ENCODE peak calls at places on chromosomes 1 and 21, in seven cellular contexts. K is heart left ventricle, J is NT2/D1, Y is ovary, O is heart right ventricle, T is aorta, W is IMR-90. H is an unnamed sample.

GRCh38 chr1:101295212-101295611 is 58.4 kb downstream of the S1PR1 start:
- DNase-seq in K (no peak), J (no peak), Y (no peak), O (no peak), T (no peak), W (no peak), H (no peak)

GRCh38 chr1:193392686-193393085 is 206.3 kb upstream of the B3GALT2 start:
- DNase-seq in K (no peak), J (no peak), Y (no peak), O (no peak), T (no peak), W (no peak), H (no peak)

GRCh38 chr1:86441581-86441980 is 17.6 kb downstream of the CLCA2 start:
- DNase-seq in K (no peak), J (no peak), Y (no peak), O (no peak), T (no peak), W (no peak), H (no peak)

GRCh38 chr1:2845874-2846273 is 44.4 kb upstream of the TTC34 start:
- DNase-seq in K (no peak), J (no peak), Y (no peak), O (no peak), T (no peak), W (no peak), H (no peak)

GRCh38 chr1:196608401-196609113 is at the start of gene KCNT2:
- DNase-seq in K (peak; percentile 55), J (peak; percentile 97), Y (peak; percentile 80), O (peak; percentile 64), T (peak; percentile 86), W (peak; percentile 29), H (no peak)

GRCh38 chr1:112146201-112146715 is 156.8 kb upstream of the KCND3 start:
- DNase-seq in K (no peak), J (no peak), Y (no peak), O (no peak), T (no peak), W (no peak), H (no peak)

GRCh38 chr1:116676291-116676690 is 8.8 kb upstream of the IGSF3 start:
- DNase-seq in K (no peak), J (no peak), Y (no peak), O (no peak), T (no peak), W (no peak), H (no peak)

GRCh38 chr1:166969074-166969677 is 6.2 kb downstream of the ILDR2 start:
- DNase-seq in K (no peak), J (no peak), Y (no peak), O (no peak), T (no peak), W (no peak), H (no peak)

GRCh38 chr1:174052621-174053020 is 30.5 kb upstream of the RC3H1 start:
- DNase-seq in K (no peak), J (no peak), Y (no peak), O (no peak), T (no peak), W (peak; percentile 26), H (no peak)

GRCh38 chr1:11653616-11654570 is at the start of gene FBXO2:
- DNase-seq in K (no peak), J (no peak), Y (no peak), O (peak; percentile 54), T (peak; percentile 83), W (no peak), H (no peak)

GRCh38 chr21:45270306-45270821 is 17.3 kb downstream of the POFUT2 start:
- DNase-seq in K (no peak), J (no peak), Y (no peak), O (no peak), T (peak; percentile 73), W (no peak), H (no peak)

GRCh38 chr1:94027735-94028515 is 93.0 kb downstream of the ABCA4 start:
- DNase-seq in K (no peak), J (no peak), Y (no peak), O (no peak), T (no peak), W (no peak), H (no peak)

GRCh38 chr1:208101661-208102431 is 142.3 kb downstream of the PLXNA2 start:
- DNase-seq in K (peak; percentile 47), J (no peak), Y (peak; percentile 91), O (peak; percentile 39), T (no peak), W (peak; percentile 36), H (no peak)

GRCh38 chr1:9321480-9321849 is 28.8 kb downstream of the SPSB1 start:
- DNase-seq in K (no peak), J (no peak), Y (no peak), O (no peak), T (no peak), W (peak; percentile 91), H (no peak)

GRCh38 chr1:206803221-206803730 is 31.0 kb upstream of the IL10 start:
- DNase-seq in K (no peak), J (no peak), Y (no peak), O (no peak), T (no peak), W (no peak), H (no peak)

GRCh38 chr1:94865369-94865768 is 45.2 kb downstream of the SLC44A3 start:
- DNase-seq in K (no peak), J (no peak), Y (no peak), O (no peak), T (no peak), W (peak; percentile 65), H (peak; percentile 81)

GRCh38 chr1:15287035-15287434 is 40.0 kb downstream of the FHAD1 start:
- DNase-seq in K (no peak), J (no peak), Y (no peak), O (no peak), T (no peak), W (no peak), H (no peak)

GRCh38 chr1:10776206-10776905 is 20.1 kb downstream of the CASZ1 start:
- DNase-seq in K (no peak), J (no peak), Y (no peak), O (no peak), T (peak; percentile 16), W (no peak), H (no peak)

GRCh38 chr1:171984262-171984661 is 143.0 kb downstream of the DNM3 start:
- DNase-seq in K (peak; percentile 18), J (no peak), Y (peak; percentile 8), O (peak; percentile 30), T (no peak), W (no peak), H (no peak)

GRCh38 chr1:32249831-32250525 is 1.1 kb upstream of the LCK start:
- DNase-seq in K (peak; percentile 83), J (no peak), Y (peak; percentile 34), O (peak; percentile 35), T (no peak), W (peak; percentile 46), H (no peak)

GRCh38 chr1:224182057-224182865 is 779 bp upstream of the DEGS1 start:
- DNase-seq in K (no peak), J (no peak), Y (no peak), O (no peak), T (no peak), W (no peak), H (no peak)

GRCh38 chr21:26966978-26967913 is at the start of gene ADAMTS5:
- DNase-seq in K (peak; percentile 50), J (no peak), Y (peak; percentile 72), O (peak; percentile 55), T (peak; percentile 87), W (peak; percentile 69), H (peak; percentile 22)

GRCh38 chr21:38992737-38993136 is 187.0 kb downstream of the ETS2 start:
- DNase-seq in K (no peak), J (no peak), Y (no peak), O (no peak), T (no peak), W (no peak), H (no peak)

GRCh38 chr1:15064217-15064929 is 89.2 kb upstream of the TMEM51 start:
- DNase-seq in K (no peak), J (no peak), Y (no peak), O (no peak), T (no peak), W (no peak), H (no peak)

GRCh38 chr1:94063379-94063778 is 57.6 kb downstream of the ABCA4 start:
- DNase-seq in K (peak; percentile 76), J (no peak), Y (peak; percentile 89), O (peak; percentile 40), T (no peak), W (peak; percentile 67), H (peak; percentile 36)

GRCh38 chr1:9843576-9843945 is 19.8 kb upstream of the CLSTN1 start:
- DNase-seq in K (no peak), J (no peak), Y (no peak), O (no peak), T (no peak), W (no peak), H (no peak)

GRCh38 chr1:87472716-87473115 is 144.0 kb downstream of the LMO4 start:
- DNase-seq in K (no peak), J (no peak), Y (no peak), O (no peak), T (no peak), W (no peak), H (no peak)

GRCh38 chr1:4495809-4496208 is 158.6 kb upstream of the AJAP1 start:
- DNase-seq in K (no peak), J (no peak), Y (no peak), O (no peak), T (no peak), W (no peak), H (no peak)

GRCh38 chr1:4494558-4494957 is 159.9 kb upstream of the AJAP1 start:
- DNase-seq in K (no peak), J (no peak), Y (no peak), O (peak; percentile 25), T (peak; percentile 59), W (no peak), H (no peak)

GRCh38 chr1:4500441-4500840 is 154.0 kb upstream of the AJAP1 start:
- DNase-seq in K (no peak), J (no peak), Y (no peak), O (no peak), T (peak; percentile 43), W (no peak), H (no peak)
- H3K9me3 ChIP-seq in K (no peaks in the 10 kb centered on the region), J (peaks cover 6% of the 10 kb centered on the region), Y (peaks cover 4% of the 10 kb centered on the region), O (no peaks in the 10 kb centered on the region), T (no peaks in the 10 kb centered on the region), W (peaks cover 55% of the 10 kb centered on the region), H (no peaks in the 10 kb centered on the region)

DNA sequence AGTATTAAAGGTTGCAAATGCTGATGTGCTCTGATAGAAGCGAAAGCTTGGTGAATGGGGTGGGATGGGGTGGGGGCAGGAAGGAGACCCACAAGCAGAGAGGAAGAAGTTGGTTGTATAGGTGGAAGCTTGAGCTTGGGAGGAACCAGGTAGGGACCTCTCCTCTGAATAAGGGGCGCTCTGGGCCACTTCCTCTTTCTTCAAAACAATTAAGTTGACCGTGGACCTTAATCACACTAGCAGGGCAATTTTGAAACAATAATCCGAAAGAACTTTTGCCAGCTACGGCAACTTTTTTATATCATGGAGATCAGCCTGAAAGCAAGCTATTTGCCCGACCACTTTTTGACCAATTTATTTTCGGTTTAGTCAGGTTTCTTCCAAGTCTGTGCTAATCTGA is 1.9 kb upstream of the DYRK1A start:
- DNase-seq in K (no peak), J (no peak), Y (no peak), O (no peak), T (no peak), W (no peak), H (no peak)
- H3K4me3 ChIP-seq in K (no peak overlapping the region), J (no peak overlapping the region), Y (no peak overlapping the region), O (peak overlapping the region; percentile 98), T (no peak overlapping the region), W (no peak overlapping the region), H (no peak overlapping the region)

GRCh38 chr21:25323356-25323949 is 283.8 kb downstream of the MRPL39 start:
- DNase-seq in K (no peak), J (no peak), Y (no peak), O (no peak), T (no peak), W (no peak), H (no peak)
- H3K9me3 ChIP-seq in K (no peaks in the 10 kb centered on the region), J (no peaks in the 10 kb centered on the region), Y (no peaks in the 10 kb centered on the region), O (no peaks in the 10 kb centered on the region), T (peaks cover 2% of the 10 kb centered on the region), W (peaks cover 2% of the 10 kb centered on the region), H (no peaks in the 10 kb centered on the region)

GRCh38 chr1:52368383-52369172 is 2.6 kb upstream of the CC2D1B start:
- DNase-seq in K (peak; percentile 39), J (peak; percentile 76), Y (peak; percentile 37), O (peak; percentile 53), T (peak; percentile 81), W (peak; percentile 32), H (peak; percentile 84)
- H3K4me3 ChIP-seq in K (peak overlapping the region; percentile 51), J (peak overlapping the region; percentile 29), Y (peak overlapping the region; percentile 31), O (peak overlapping the region; percentile 57), T (peak overlapping the region; percentile 25), W (peak overlapping the region; percentile 49), H (peak overlapping the region; percentile 31)